ENCODE peak calls at places on chromosomes 16 and 17, in five cellular contexts. P is GM13976, K is sigmoid colon, M is endothelial cell, U is thoracic aorta. B is an unnamed sample.

GRCh38 chr16:15575293-15576049 is 67.5 kb downstream of the MARF1 start:
- DNase-seq in M (no peak), P (no peak), K (no peak), U (no peak), B (no peak)

GRCh38 chr16:84746875-84747274 is 47.1 kb downstream of the USP10 start:
- DNase-seq in U (no peak), K (no peak), P (no peak), M (no peak), B (no peak)

GRCh38 chr17:29376667-29377268 is 13.4 kb upstream of the TAOK1 start:
- DNase-seq in K (peak), P (no peak), M (no peak), U (no peak), B (no peak)

GRCh38 chr16:69590590-69590989 is 24.8 kb downstream of the NFAT5 start:
- DNase-seq in M (no peak), K (no peak), P (no peak), U (no peak), B (no peak)

GRCh38 chr16:86578056-86578455 is 293 bp upstream of the FOXL1 start:
- DNase-seq in U (no peak), K (no peak), P (no peak), M (peak), B (peak)

GRCh38 chr17:18028114-18028513 is 10.9 kb downstream of the ATPAF2 start:
- DNase-seq in M (no peak), K (no peak), U (no peak), P (no peak), B (no peak)

GRCh38 chr16:50153648-50154368 is 702 bp downstream of the TENT4B start:
- DNase-seq in U (no peak), M (peak), P (peak), K (peak), B (peak)

GRCh38 chr16:4203748-4204147 is 38.1 kb downstream of the SRL start:
- DNase-seq in P (no peak), M (no peak), U (no peak), K (no peak), B (no peak)

GRCh38 chr17:17736205-17737183 is 55.2 kb downstream of the RAI1 start:
- DNase-seq in P (no peak), K (no peak), U (no peak), M (no peak), B (no peak)

GRCh38 chr17:73560661-73561060 is 83.6 kb downstream of the SDK2 start:
- DNase-seq in U (no peak), M (no peak), P (no peak), K (no peak), B (no peak)
- TF ChIP-seq CTCF in U (no peak), M (no peak), P (no peak), K (no peak), B (no peak)

DNA sequence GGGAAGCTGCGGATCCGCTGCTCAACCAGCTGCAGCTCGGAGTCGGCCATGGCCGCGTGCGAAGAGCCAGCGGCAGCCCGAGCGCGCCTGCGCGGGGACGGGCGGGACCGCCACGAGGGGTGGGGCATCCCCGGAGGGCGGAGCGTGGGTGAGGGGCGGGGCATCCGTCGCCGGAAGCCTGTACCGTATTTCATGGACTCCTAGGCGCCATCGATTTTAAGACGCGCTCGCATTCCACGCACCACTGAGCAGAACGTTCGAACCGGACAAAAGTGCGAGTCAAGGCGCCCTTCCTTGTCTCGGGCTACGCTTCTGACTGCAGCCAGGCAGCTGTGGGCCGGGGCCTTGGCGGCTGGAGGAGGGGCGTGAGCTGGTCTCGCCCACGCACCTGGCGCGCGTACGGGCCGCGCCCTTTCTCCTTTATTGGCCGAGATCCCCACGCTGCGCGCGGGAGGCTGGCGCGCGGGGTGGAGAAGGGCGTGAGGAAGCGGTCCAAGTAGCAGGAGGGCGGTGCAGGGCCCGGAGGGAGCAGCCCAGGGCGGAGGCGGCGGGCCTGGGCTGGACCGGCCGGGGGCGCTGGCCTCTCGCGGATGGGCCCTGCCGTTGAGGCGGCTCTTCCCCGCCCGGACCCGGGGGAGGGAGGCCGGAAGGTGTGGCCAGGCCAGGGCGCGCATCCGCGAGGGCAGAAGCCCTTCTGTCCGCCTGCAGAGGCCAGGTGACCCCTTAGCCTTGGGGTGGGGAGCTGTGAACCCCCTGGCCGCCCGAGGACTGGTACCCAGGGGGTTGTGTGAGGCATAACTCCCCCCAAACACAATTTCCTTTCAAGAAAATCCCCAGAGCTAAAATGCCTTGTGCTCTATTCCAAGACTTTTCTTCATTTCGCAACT is at the start of gene APRT:
- DNase-seq in U (peak), K (peak), M (peak), P (peak), B (peak)
- TF ChIP-seq CTCF in U (peak), K (no peak), M (peak), P (peak), B (peak)

GRCh38 chr16:14300631-14301149 is 229.6 kb downstream of the MRTFB start:
- DNase-seq in P (peak), U (peak), M (peak), K (peak), B (no peak)
- TF ChIP-seq CTCF in P (peak), U (peak), M (no peak), K (peak), B (peak)

GRCh38 chr16:56343661-56344517 is 81.5 kb downstream of the AMFR start:
- DNase-seq in K (no peak), P (no peak), M (no peak), U (no peak), B (no peak)

GRCh38 chr16:56346131-56346890 is 79.0 kb downstream of the AMFR start:
- DNase-seq in U (no peak), M (no peak), P (no peak), K (no peak), B (no peak)

GRCh38 chr16:56344518-56345405 is 80.6 kb downstream of the AMFR start:
- DNase-seq in P (no peak), K (no peak), U (no peak), M (no peak), B (no peak)

GRCh38 chr16:56347166-56347565 is 78.2 kb downstream of the AMFR start:
- DNase-seq in P (no peak), M (no peak), K (no peak), U (no peak), B (no peak)

DNA sequence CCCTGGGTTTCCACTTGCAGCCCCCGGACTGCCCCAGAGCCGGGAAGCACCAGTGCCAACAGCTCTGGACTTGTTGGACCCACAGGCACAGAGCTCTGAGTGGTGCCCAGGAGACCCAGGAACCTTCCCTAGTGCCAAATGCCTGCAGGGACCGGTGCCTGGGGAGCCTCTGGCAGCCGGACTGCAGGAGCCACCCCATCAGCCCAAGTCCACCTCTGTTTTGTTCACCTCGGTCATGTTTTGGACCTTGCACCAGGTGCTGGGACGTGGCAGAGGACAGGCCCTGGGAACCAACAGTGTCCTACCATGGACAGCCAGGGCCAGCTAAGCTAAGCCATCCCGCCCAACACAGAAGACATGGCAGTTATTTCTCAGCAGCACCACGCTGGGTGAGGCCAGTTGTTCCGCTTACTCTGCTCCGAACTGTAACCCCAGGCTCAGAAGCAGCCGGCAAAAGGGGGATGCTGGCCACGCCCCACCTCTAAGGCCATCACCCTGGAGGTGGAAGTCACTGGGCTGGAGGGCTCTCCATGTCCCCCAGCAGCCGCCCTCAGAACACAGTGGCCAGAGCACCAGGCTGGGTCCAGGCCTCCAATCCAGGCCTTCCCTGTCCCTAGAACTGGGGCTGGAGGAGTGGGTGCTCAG is 79.8 kb downstream of the AMFR start:
- DNase-seq in U (no peak), P (no peak), M (no peak), K (no peak), B (no peak)
- TF ChIP-seq CTCF in U (no peak), P (no peak), M (no peak), K (no peak), B (no peak)

B was measured in type B pancreatic cell.